ENCODE peak calls at places on chromosome 9, in seven cellular contexts. One of them, this sample, is unnamed.

GRCh38 chr9:35516481-35516880 is 26.6 kb downstream of the RUSC2 start:
- DNase-seq in MCF 10A: peak; percentile 41
- DNase-seq in AG09309: no peak
- DNase-seq in nephron progenitor cell: no peak
- DNase-seq in breast epithelium: no peak
- DNase-seq in prostate gland: no peak
- DNase-seq in fibroblast of the aortic adventitia: peak; percentile 74
- DNase-seq in this sample: no peak

GRCh38 chr9:4716163-4716562 is 24.8 kb downstream of the AK3 start:
- DNase-seq in MCF 10A: no peak
- DNase-seq in fibroblast of the aortic adventitia: no peak
- DNase-seq in nephron progenitor cell: no peak
- DNase-seq in breast epithelium: no peak
- DNase-seq in AG09309: no peak
- DNase-seq in prostate gland: no peak
- DNase-seq in this sample: no peak

GRCh38 chr9:14313951-14314423 is at the start of gene NFIB:
- DNase-seq in AG09309: no peak
- DNase-seq in breast epithelium: no peak
- DNase-seq in nephron progenitor cell: peak; percentile 65
- DNase-seq in prostate gland: peak; percentile 49
- DNase-seq in MCF 10A: peak; percentile 55
- DNase-seq in fibroblast of the aortic adventitia: peak; percentile 52
- DNase-seq in this sample: peak; percentile 44

GRCh38 chr9:120937127-120937526 is 10.5 kb upstream of the TRAF1 start:
- DNase-seq in nephron progenitor cell: no peak
- DNase-seq in prostate gland: no peak
- DNase-seq in AG09309: no peak
- DNase-seq in fibroblast of the aortic adventitia: peak; percentile 92
- DNase-seq in breast epithelium: no peak
- DNase-seq in MCF 10A: no peak
- DNase-seq in this sample: no peak

GRCh38 chr9:129489838-129490582 is 130.9 kb downstream of the C9orf50 start:
- DNase-seq in nephron progenitor cell: no peak
- DNase-seq in AG09309: no peak
- DNase-seq in MCF 10A: no peak
- DNase-seq in fibroblast of the aortic adventitia: peak; percentile 69
- DNase-seq in breast epithelium: no peak
- DNase-seq in prostate gland: no peak
- DNase-seq in this sample: no peak

GRCh38 chr9:120723547-120723946 is 9.3 kb upstream of the MEGF9 start:
- DNase-seq in breast epithelium: no peak
- DNase-seq in prostate gland: no peak
- DNase-seq in nephron progenitor cell: no peak
- DNase-seq in AG09309: no peak
- DNase-seq in fibroblast of the aortic adventitia: peak; percentile 93
- DNase-seq in MCF 10A: peak; percentile 58
- DNase-seq in this sample: no peak

GRCh38 chr9:78296893-78297671 is at the start of gene PSAT1:
- DNase-seq in AG09309: peak; percentile 92
- DNase-seq in nephron progenitor cell: peak; percentile 89
- DNase-seq in fibroblast of the aortic adventitia: peak; percentile 98
- DNase-seq in breast epithelium: peak; percentile 80
- DNase-seq in prostate gland: peak; percentile 90
- DNase-seq in MCF 10A: peak; percentile 98
- DNase-seq in this sample: peak; percentile 97

GRCh38 chr9:120998111-120998510 is 52.0 kb downstream of the C5 start:
- DNase-seq in breast epithelium: no peak
- DNase-seq in fibroblast of the aortic adventitia: no peak
- DNase-seq in MCF 10A: no peak
- DNase-seq in nephron progenitor cell: no peak
- DNase-seq in prostate gland: no peak
- DNase-seq in AG09309: no peak
- DNase-seq in this sample: no peak

GRCh38 chr9:123083680-123084079 is 50.2 kb downstream of the GPR21 start:
- DNase-seq in nephron progenitor cell: no peak
- DNase-seq in prostate gland: no peak
- DNase-seq in breast epithelium: no peak
- DNase-seq in AG09309: no peak
- DNase-seq in fibroblast of the aortic adventitia: no peak
- DNase-seq in MCF 10A: no peak
- DNase-seq in this sample: no peak

GRCh38 chr9:136296434-136297015 is 7.4 kb downstream of the CCDC187 start:
- DNase-seq in breast epithelium: no peak
- DNase-seq in fibroblast of the aortic adventitia: no peak
- DNase-seq in prostate gland: no peak
- DNase-seq in MCF 10A: peak; percentile 14
- DNase-seq in nephron progenitor cell: no peak
- DNase-seq in AG09309: no peak
- DNase-seq in this sample: no peak

GRCh38 chr9:127567898-127568617 is 44.0 kb upstream of the STXBP1 start:
- DNase-seq in nephron progenitor cell: peak; percentile 52
- DNase-seq in AG09309: no peak
- DNase-seq in fibroblast of the aortic adventitia: no peak
- DNase-seq in breast epithelium: no peak
- DNase-seq in MCF 10A: peak; percentile 27
- DNase-seq in prostate gland: no peak
- DNase-seq in this sample: no peak

GRCh38 chr9:81002242-81002641 is 687.1 kb downstream of the TLE1 start:
- DNase-seq in fibroblast of the aortic adventitia: no peak
- DNase-seq in AG09309: no peak
- DNase-seq in nephron progenitor cell: no peak
- DNase-seq in prostate gland: no peak
- DNase-seq in MCF 10A: peak; percentile 23
- DNase-seq in breast epithelium: no peak
- DNase-seq in this sample: no peak

GRCh38 chr9:69893057-69893456 is 72.4 kb downstream of the CFAP95 start:
- DNase-seq in AG09309: no peak
- DNase-seq in breast epithelium: no peak
- DNase-seq in nephron progenitor cell: no peak
- DNase-seq in fibroblast of the aortic adventitia: no peak
- DNase-seq in MCF 10A: no peak
- DNase-seq in prostate gland: no peak
- DNase-seq in this sample: no peak

GRCh38 chr9:17521456-17521855 is 57.4 kb upstream of the SH3GL2 start:
- DNase-seq in MCF 10A: no peak
- DNase-seq in nephron progenitor cell: no peak
- DNase-seq in fibroblast of the aortic adventitia: no peak
- DNase-seq in prostate gland: no peak
- DNase-seq in breast epithelium: no peak
- DNase-seq in AG09309: no peak
- DNase-seq in this sample: no peak

GRCh38 chr9:27514551-27514950 is 9.5 kb upstream of the IFNK start:
- DNase-seq in prostate gland: no peak
- DNase-seq in nephron progenitor cell: no peak
- DNase-seq in breast epithelium: no peak
- DNase-seq in MCF 10A: no peak
- DNase-seq in fibroblast of the aortic adventitia: no peak
- DNase-seq in AG09309: no peak
- DNase-seq in this sample: no peak

GRCh38 chr9:116705531-116705930 is 18.4 kb downstream of the TRIM32 start:
- DNase-seq in nephron progenitor cell: no peak
- DNase-seq in breast epithelium: no peak
- DNase-seq in MCF 10A: no peak
- DNase-seq in AG09309: no peak
- DNase-seq in prostate gland: no peak
- DNase-seq in fibroblast of the aortic adventitia: no peak
- DNase-seq in this sample: no peak

GRCh38 chr9:14030350-14030823 is 283.6 kb downstream of the NFIB start:
- DNase-seq in breast epithelium: no peak
- DNase-seq in prostate gland: peak; percentile 48
- DNase-seq in nephron progenitor cell: no peak
- DNase-seq in AG09309: no peak
- DNase-seq in fibroblast of the aortic adventitia: peak; percentile 95
- DNase-seq in MCF 10A: peak; percentile 91
- DNase-seq in this sample: no peak

GRCh38 chr9:113851860-113852259 is 24.2 kb upstream of the ZNF618 start:
- DNase-seq in AG09309: no peak
- DNase-seq in prostate gland: no peak
- DNase-seq in MCF 10A: no peak
- DNase-seq in fibroblast of the aortic adventitia: no peak
- DNase-seq in breast epithelium: no peak
- DNase-seq in nephron progenitor cell: no peak
- DNase-seq in this sample: no peak

GRCh38 chr9:89430995-89431394 is 66.9 kb downstream of the SEMA4D start:
- DNase-seq in fibroblast of the aortic adventitia: no peak
- DNase-seq in prostate gland: no peak
- DNase-seq in breast epithelium: no peak
- DNase-seq in AG09309: no peak
- DNase-seq in MCF 10A: peak; percentile 34
- DNase-seq in nephron progenitor cell: no peak
- DNase-seq in this sample: no peak

GRCh38 chr9:134595014-134595413 is 46.6 kb upstream of the COL5A1 start:
- DNase-seq in AG09309: no peak
- DNase-seq in fibroblast of the aortic adventitia: no peak
- DNase-seq in MCF 10A: no peak
- DNase-seq in prostate gland: no peak
- DNase-seq in nephron progenitor cell: no peak
- DNase-seq in breast epithelium: no peak
- DNase-seq in this sample: no peak

GRCh38 chr9:34929506-34930102 is 28.5 kb upstream of the PHF24 start:
- DNase-seq in nephron progenitor cell: peak; percentile 53
- DNase-seq in AG09309: no peak
- DNase-seq in fibroblast of the aortic adventitia: peak; percentile 14
- DNase-seq in prostate gland: no peak
- DNase-seq in MCF 10A: peak; percentile 40
- DNase-seq in breast epithelium: no peak
- DNase-seq in this sample: peak; percentile 49

GRCh38 chr9:74496819-74497749 is at the start of gene RORB:
- DNase-seq in prostate gland: peak; percentile 60
- DNase-seq in MCF 10A: no peak
- DNase-seq in fibroblast of the aortic adventitia: peak; percentile 23
- DNase-seq in nephron progenitor cell: peak; percentile 84
- DNase-seq in AG09309: no peak
- DNase-seq in breast epithelium: no peak
- DNase-seq in this sample: peak; percentile 76

GRCh38 chr9:76379494-76379893 is 14.7 kb downstream of the RFK start:
- DNase-seq in MCF 10A: peak; percentile 88
- DNase-seq in fibroblast of the aortic adventitia: no peak
- DNase-seq in nephron progenitor cell: no peak
- DNase-seq in prostate gland: no peak
- DNase-seq in breast epithelium: no peak
- DNase-seq in AG09309: no peak
- DNase-seq in this sample: no peak

GRCh38 chr9:13181652-13182051 is 97.8 kb downstream of the MPDZ start:
- DNase-seq in fibroblast of the aortic adventitia: no peak
- DNase-seq in breast epithelium: peak; percentile 30
- DNase-seq in AG09309: no peak
- DNase-seq in prostate gland: no peak
- DNase-seq in nephron progenitor cell: no peak
- DNase-seq in MCF 10A: peak; percentile 73
- DNase-seq in this sample: no peak

GRCh38 chr9:123415593-123415930 is 59.6 kb downstream of the CRB2 start:
- DNase-seq in prostate gland: no peak
- DNase-seq in AG09309: no peak
- DNase-seq in nephron progenitor cell: no peak
- DNase-seq in MCF 10A: no peak
- DNase-seq in fibroblast of the aortic adventitia: no peak
- DNase-seq in breast epithelium: no peak
- DNase-seq in this sample: no peak

GRCh38 chr9:132025766-132026165 is 53.9 kb downstream of the MED27 start:
- DNase-seq in MCF 10A: no peak
- DNase-seq in prostate gland: no peak
- DNase-seq in nephron progenitor cell: no peak
- DNase-seq in AG09309: no peak
- DNase-seq in fibroblast of the aortic adventitia: no peak
- DNase-seq in breast epithelium: no peak
- DNase-seq in this sample: no peak

GRCh38 chr9:131598121-131598520 is 52.8 kb downstream of the PRRT1B start:
- DNase-seq in fibroblast of the aortic adventitia: no peak
- DNase-seq in breast epithelium: peak; percentile 48
- DNase-seq in AG09309: no peak
- DNase-seq in MCF 10A: no peak
- DNase-seq in prostate gland: no peak
- DNase-seq in nephron progenitor cell: no peak
- DNase-seq in this sample: no peak

GRCh38 chr9:2727966-2728613 is 10.8 kb downstream of the KCNV2 start:
- DNase-seq in AG09309: no peak
- DNase-seq in fibroblast of the aortic adventitia: peak; percentile 74
- DNase-seq in MCF 10A: peak; percentile 62
- DNase-seq in prostate gland: peak; percentile 39
- DNase-seq in breast epithelium: no peak
- DNase-seq in nephron progenitor cell: peak; percentile 13
- DNase-seq in this sample: no peak
- TF ChIP-seq CTCF in AG09309: peak; percentile 75
- TF ChIP-seq CTCF in fibroblast of the aortic adventitia: peak; percentile 74
- TF ChIP-seq CTCF in MCF 10A: peak; percentile 36
- TF ChIP-seq CTCF in prostate gland: peak; percentile 55
- TF ChIP-seq CTCF in breast epithelium: no peak
- TF ChIP-seq CTCF in nephron progenitor cell: peak; percentile 55
- TF ChIP-seq CTCF in this sample: peak; percentile 53

GRCh38 chr9:22308177-22308576 is 138.4 kb upstream of the DMRTA1 start:
- DNase-seq in prostate gland: no peak
- DNase-seq in AG09309: no peak
- DNase-seq in fibroblast of the aortic adventitia: no peak
- DNase-seq in nephron progenitor cell: no peak
- DNase-seq in MCF 10A: no peak
- DNase-seq in breast epithelium: no peak
- DNase-seq in this sample: no peak
- TF ChIP-seq CTCF in prostate gland: no peak
- TF ChIP-seq CTCF in AG09309: no peak
- TF ChIP-seq CTCF in fibroblast of the aortic adventitia: no peak
- TF ChIP-seq CTCF in nephron progenitor cell: no peak
- TF ChIP-seq CTCF in MCF 10A: no peak
- TF ChIP-seq CTCF in breast epithelium: no peak
- TF ChIP-seq CTCF in this sample: no peak

DNA sequence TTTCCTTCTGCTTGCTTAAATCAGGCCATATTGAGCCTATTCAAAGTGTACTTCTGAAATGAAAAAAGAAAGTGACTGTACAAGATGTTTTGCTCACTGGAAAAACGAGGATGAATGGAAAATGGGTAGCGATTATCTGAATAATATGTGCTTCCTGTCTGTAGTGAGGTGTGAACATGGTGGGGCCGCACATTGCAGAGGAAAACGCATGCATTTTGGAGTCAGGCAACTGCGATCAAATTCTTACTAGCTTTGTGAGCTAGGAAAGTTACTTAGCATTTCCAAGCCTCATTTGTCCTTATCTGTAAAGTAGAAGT is 73.0 kb upstream of the PRSS3 start:
- DNase-seq in fibroblast of the aortic adventitia: no peak
- DNase-seq in breast epithelium: no peak
- DNase-seq in nephron progenitor cell: no peak
- DNase-seq in prostate gland: no peak
- DNase-seq in MCF 10A: no peak
- DNase-seq in AG09309: no peak
- DNase-seq in this sample: no peak
- TF ChIP-seq CTCF in fibroblast of the aortic adventitia: no peak
- TF ChIP-seq CTCF in breast epithelium: no peak
- TF ChIP-seq CTCF in nephron progenitor cell: peak; percentile 2
- TF ChIP-seq CTCF in prostate gland: no peak
- TF ChIP-seq CTCF in MCF 10A: no peak
- TF ChIP-seq CTCF in AG09309: no peak
- TF ChIP-seq CTCF in this sample: no peak

DNA sequence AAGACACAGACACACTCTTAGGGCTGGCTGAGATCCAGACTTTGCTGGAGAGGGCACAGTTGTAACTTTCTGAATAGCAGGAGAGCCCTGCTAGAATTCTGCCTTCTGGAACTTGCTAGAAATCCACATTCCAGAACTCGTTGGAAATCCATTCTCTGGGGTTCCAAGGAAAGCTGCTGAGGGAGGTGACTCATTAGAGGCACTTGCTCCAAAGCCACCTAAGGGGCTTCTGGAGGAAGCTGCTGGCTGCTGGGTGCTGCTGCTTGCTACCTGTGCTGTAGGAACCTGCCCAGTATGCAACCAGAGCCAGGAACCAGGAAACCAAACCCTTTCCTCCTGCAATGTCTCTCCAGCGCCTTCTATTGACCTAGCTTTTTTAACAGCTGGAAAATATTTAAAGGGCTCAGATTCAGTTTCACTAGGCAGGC is 4.1 kb upstream of the TLE4 start:
- DNase-seq in AG09309: no peak
- DNase-seq in fibroblast of the aortic adventitia: no peak
- DNase-seq in breast epithelium: no peak
- DNase-seq in prostate gland: no peak
- DNase-seq in nephron progenitor cell: no peak
- DNase-seq in MCF 10A: peak; percentile 27
- DNase-seq in this sample: no peak
- TF ChIP-seq CTCF in AG09309: no peak
- TF ChIP-seq CTCF in fibroblast of the aortic adventitia: no peak
- TF ChIP-seq CTCF in breast epithelium: no peak
- TF ChIP-seq CTCF in prostate gland: no peak
- TF ChIP-seq CTCF in nephron progenitor cell: no peak
- TF ChIP-seq CTCF in MCF 10A: no peak
- TF ChIP-seq CTCF in this sample: no peak

This sample was measured in GM13976.